ENCODE peak calls at places on chromosomes 6 and 20, in nine cellular contexts. F is GM12865, B is cardiac muscle cell, Z is right atrium auricular region, S is GM20000, W is neural crest cell, Q is A673, M is AG04450, Y is GM10248. U is an unnamed sample.

GRCh38 chr20:64155258-64156135 is 8.8 kb upstream of the MYT1 start:
- DNase-seq in F (no peak), B (no peak), Z (no peak), S (no peak), W (no peak), Q (no peak), M (no peak), Y (no peak), U (no peak)

GRCh38 chr6:87182321-87182720 is 27.0 kb downstream of the ZNF292 start:
- DNase-seq in F (peak; percentile 67), B (no peak), Z (no peak), S (peak; percentile 41), W (no peak), Q (no peak), M (no peak), Y (peak; percentile 46), U (peak; percentile 50)

GRCh38 chr6:158808442-158808833 is 10.7 kb downstream of the EZR start:
- DNase-seq in F (no peak), B (no peak), Z (no peak), S (no peak), W (no peak), Q (no peak), M (no peak), Y (no peak), U (no peak)

GRCh38 chr6:71250050-71250689 is 38.4 kb upstream of the OGFRL1 start:
- DNase-seq in F (no peak), B (no peak), Z (no peak), S (no peak), W (no peak), Q (peak; percentile 91), M (peak; percentile 29), Y (no peak), U (no peak)

GRCh38 chr20:21099653-21100589 is 6.2 kb downstream of the LINC00237 start:
- DNase-seq in F (peak; percentile 55), B (peak; percentile 53), Z (no peak), S (peak; percentile 62), W (peak; percentile 41), Q (peak; percentile 60), M (no peak), Y (peak; percentile 41), U (peak; percentile 67)

GRCh38 chr6:142279350-142280180 is 22.2 kb upstream of the ADGRG6 start:
- DNase-seq in F (no peak), B (no peak), Z (no peak), S (no peak), W (no peak), Q (no peak), M (no peak), Y (no peak), U (no peak)

GRCh38 chr6:19603716-19604115 is 233.5 kb upstream of the ID4 start:
- DNase-seq in F (no peak), B (no peak), Z (no peak), S (no peak), W (no peak), Q (no peak), M (no peak), Y (no peak), U (no peak)

GRCh38 chr20:61922936-61923335 is 142.7 kb downstream of the TAF4 start:
- DNase-seq in F (no peak), B (no peak), Z (no peak), S (no peak), W (no peak), Q (no peak), M (no peak), Y (no peak), U (no peak)

GRCh38 chr6:36973647-36974046 is 12.3 kb downstream of the MTCH1 start:
- DNase-seq in F (no peak), B (no peak), Z (no peak), S (no peak), W (no peak), Q (no peak), M (no peak), Y (no peak), U (no peak)

GRCh38 chr6:7224726-7225125 is 88.3 kb downstream of the SSR1 start:
- DNase-seq in F (no peak), B (no peak), Z (no peak), S (no peak), W (no peak), Q (no peak), M (no peak), Y (no peak), U (no peak)

GRCh38 chr6:131628726-131629125 is 684 bp upstream of the MED23 start:
- DNase-seq in F (no peak), B (no peak), Z (no peak), S (no peak), W (no peak), Q (no peak), M (no peak), Y (no peak), U (no peak)

GRCh38 chr20:37308098-37309050 is 18.9 kb downstream of the MANBAL start:
- DNase-seq in F (peak; percentile 93), B (no peak), Z (no peak), S (peak; percentile 80), W (no peak), Q (no peak), M (no peak), Y (peak; percentile 82), U (no peak)

GRCh38 chr20:34791289-34792020 is 34.0 kb downstream of the NCOA6 start:
- DNase-seq in F (no peak), B (no peak), Z (no peak), S (no peak), W (no peak), Q (peak; percentile 83), M (peak; percentile 10), Y (no peak), U (no peak)

GRCh38 chr6:72552938-72553337 is 68.9 kb upstream of the KCNQ5 start:
- DNase-seq in F (no peak), B (no peak), Z (no peak), S (no peak), W (no peak), Q (peak; percentile 6), M (no peak), Y (no peak), U (no peak)

GRCh38 chr6:1819007-1819406 is 209.3 kb downstream of the FOXC1 start:
- DNase-seq in F (no peak), B (no peak), Z (no peak), S (no peak), W (no peak), Q (no peak), M (no peak), Y (no peak), U (no peak)

GRCh38 chr20:61385731-61386130 is 133.7 kb downstream of the CDH4 start:
- DNase-seq in F (no peak), B (no peak), Z (no peak), S (no peak), W (no peak), Q (no peak), M (no peak), Y (no peak), U (no peak)

DNA sequence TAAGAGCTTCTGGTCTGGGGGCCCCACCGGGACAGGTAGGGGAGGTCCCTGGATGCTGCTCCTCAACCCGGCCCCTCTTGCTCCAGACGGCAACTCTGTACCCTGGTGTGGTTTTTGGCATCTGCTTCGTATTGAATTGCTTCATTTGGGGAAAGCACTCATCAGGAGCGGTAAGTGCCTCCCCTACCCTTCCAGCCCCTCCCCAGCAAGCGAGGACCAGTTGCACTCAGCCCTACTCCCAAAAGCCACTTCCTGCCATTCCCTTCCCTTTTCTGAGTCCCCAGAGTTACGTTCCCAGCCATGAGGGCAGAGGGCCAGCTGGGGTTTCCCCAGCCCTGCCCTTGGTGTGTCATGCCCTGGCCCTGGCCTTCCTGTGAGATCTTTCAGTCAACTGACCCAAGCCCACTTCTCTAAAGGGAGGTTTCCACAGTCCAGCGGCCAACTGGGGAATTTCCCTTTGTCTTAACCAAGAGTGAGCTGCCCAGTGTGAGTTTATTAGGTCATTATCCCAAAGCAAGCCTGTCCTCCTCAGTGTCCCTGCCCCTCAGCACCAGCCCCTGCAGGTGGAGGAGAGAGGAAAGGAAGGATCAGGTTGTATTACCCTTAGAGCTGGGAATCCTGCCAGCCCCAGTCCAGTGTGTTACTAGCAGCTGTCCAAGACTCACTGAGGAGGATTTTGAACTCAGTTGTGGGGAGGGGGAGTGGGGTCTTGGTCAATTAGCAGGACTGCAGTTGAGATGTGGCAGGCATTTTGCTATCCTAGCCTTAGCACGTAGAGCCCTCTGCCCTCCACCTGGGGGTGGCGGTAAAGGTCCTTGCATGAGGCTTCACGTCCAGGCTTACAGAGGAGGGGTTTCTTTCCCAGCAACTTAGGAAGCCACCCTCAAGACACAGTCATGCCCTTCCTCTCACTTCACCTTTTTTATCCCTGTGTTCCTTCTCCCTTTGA is 45.8 kb downstream of the TM9SF4 start:
- DNase-seq in F (peak; percentile 45), B (peak; percentile 74), Z (peak; percentile 93), S (peak; percentile 49), W (peak; percentile 35), Q (peak; percentile 11), M (peak; percentile 29), Y (peak; percentile 58), U (peak; percentile 49)
- TF ChIP-seq CTCF in F (peak; percentile 27), B (peak; percentile 39), Z (peak; percentile 52), S (peak; percentile 7), W (peak; percentile 59), Q (peak; percentile 32), M (peak; percentile 46), Y (peak; percentile 35), U (peak; percentile 40)

GRCh38 chr20:58639182-58640146 is 11.6 kb upstream of the STX16 start:
- DNase-seq in F (no peak), B (no peak), Z (no peak), S (no peak), W (no peak), Q (no peak), M (no peak), Y (no peak), U (no peak)
- TF ChIP-seq CTCF in F (no peak), B (no peak), Z (no peak), S (no peak), W (no peak), Q (no peak), M (no peak), Y (no peak), U (no peak)

DNA sequence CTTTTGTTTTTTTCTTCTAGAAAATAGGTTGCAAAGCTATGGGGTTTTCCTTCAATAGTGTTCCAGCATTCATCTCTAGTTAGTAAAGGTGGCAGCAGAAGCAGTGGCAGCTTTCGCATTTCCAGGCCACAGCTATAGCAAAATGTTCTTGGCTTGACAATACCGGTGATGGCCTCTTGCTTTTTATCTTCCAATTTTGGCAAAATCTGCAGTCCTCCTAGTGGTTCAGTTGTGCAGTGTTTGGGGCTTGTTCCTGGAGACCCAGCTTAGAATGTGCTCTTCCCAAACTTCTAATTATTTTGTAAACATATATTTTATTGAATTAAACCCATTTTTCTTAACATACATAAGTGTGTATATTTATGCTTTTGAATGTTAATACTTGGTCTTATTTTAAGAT is 370.6 kb upstream of the MAN1A1 start:
- DNase-seq in F (no peak), B (no peak), Z (no peak), S (no peak), W (no peak), Q (peak; percentile 3), M (no peak), Y (no peak), U (no peak)
- TF ChIP-seq CTCF in F (peak; percentile 10), B (no peak), Z (no peak), S (no peak), W (peak; percentile 42), Q (no peak), M (peak; percentile 40), Y (no peak), U (no peak)

DNA sequence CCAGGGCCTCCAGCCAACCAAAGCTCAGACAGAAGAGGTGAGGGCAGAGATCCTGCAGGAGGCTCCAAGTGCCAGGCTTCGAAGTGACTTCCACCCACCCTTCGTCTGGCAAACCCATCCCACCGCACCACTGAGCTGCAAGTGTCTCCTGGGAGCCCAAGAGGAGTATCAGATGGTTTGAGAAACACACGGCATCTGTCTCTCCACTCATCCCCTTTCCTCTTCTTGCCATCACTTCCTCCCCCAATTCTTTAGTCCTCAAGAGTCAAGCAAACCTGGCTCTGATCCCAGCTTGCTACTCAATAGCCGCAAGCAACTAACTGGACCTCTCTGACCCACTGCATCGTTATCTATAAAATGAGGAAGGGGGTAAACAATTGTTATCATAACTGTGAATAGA is 142.1 kb downstream of the BMP7 start:
- DNase-seq in F (no peak), B (no peak), Z (no peak), S (no peak), W (no peak), Q (no peak), M (no peak), Y (no peak), U (no peak)
- TF ChIP-seq CTCF in F (no peak), B (no peak), Z (no peak), S (no peak), W (no peak), Q (no peak), M (no peak), Y (no peak), U (no peak)